ENCODE peak calls at places on chromosome 2, in five cellular contexts. E, L, N, F and K are unnamed samples.
A peak's percentile ranks its signal among the peaks of the same experiment; 100 is the strongest.

GRCh38 chr2:163368655-163369054 is 367.2 kb downstream of the FIGN start:
- DNase-seq in E (no peak), L (no peak), N (no peak), F (no peak), K (no peak)

GRCh38 chr2:137952586-137953129 is 11.6 kb upstream of the HNMT start:
- DNase-seq in E (no peak), L (no peak), N (no peak), F (peak; percentile 43), K (no peak)

GRCh38 chr2:45013229-45014015 is 4.2 kb upstream of the SIX2 start:
- DNase-seq in E (peak; percentile 42), L (no peak), N (no peak), F (no peak), K (no peak)

GRCh38 chr2:233862261-233862768 is 5.9 kb downstream of the MSL3B start:
- DNase-seq in E (no peak), L (no peak), N (no peak), F (no peak), K (no peak)

GRCh38 chr2:231425811-231426703 is 30.5 kb downstream of the B3GNT7 start:
- DNase-seq in E (no peak), L (no peak), N (no peak), F (no peak), K (no peak)

GRCh38 chr2:217996345-217996744 is 6.5 kb downstream of the TNS1 start:
- DNase-seq in E (no peak), L (no peak), N (peak; percentile 13), F (no peak), K (no peak)

GRCh38 chr2:104766683-104767082 is 87.2 kb upstream of the POU3F3 start:
- DNase-seq in E (no peak), L (no peak), N (no peak), F (no peak), K (no peak)

GRCh38 chr2:103792039-103792438 is 1030.2 kb downstream of the TMEM182 start:
- DNase-seq in E (no peak), L (no peak), N (no peak), F (no peak), K (no peak)

GRCh38 chr2:120661551-120661950 is 74.1 kb upstream of the GLI2 start:
- DNase-seq in E (no peak), L (no peak), N (no peak), F (no peak), K (no peak)

GRCh38 chr2:127407661-127408003 is 10.6 kb upstream of the PROC start:
- DNase-seq in E (no peak), L (no peak), N (no peak), F (no peak), K (no peak)

GRCh38 chr2:241867776-241868420 is 1.6 kb upstream of the RTP5 start:
- DNase-seq in E (peak; percentile 42), L (no peak), N (no peak), F (no peak), K (no peak)

GRCh38 chr2:113212245-113213060 is 38.7 kb downstream of the PSD4 start:
- DNase-seq in E (peak; percentile 72), L (peak; percentile 35), N (no peak), F (no peak), K (no peak)

GRCh38 chr2:103781401-103781800 is 1019.6 kb downstream of the TMEM182 start:
- DNase-seq in E (no peak), L (no peak), N (no peak), F (no peak), K (no peak)

GRCh38 chr2:182650704-182651103 is 65.4 kb upstream of the DNAJC10 start:
- DNase-seq in E (peak; percentile 16), L (peak; percentile 28), N (no peak), F (no peak), K (peak; percentile 40)

GRCh38 chr2:98829586-98830270 is 98.8 kb upstream of the MGAT4A start:
- DNase-seq in E (no peak), L (no peak), N (no peak), F (no peak), K (no peak)

GRCh38 chr2:109467701-109468100 is 146.1 kb downstream of the SEPTIN10 start:
- DNase-seq in E (peak; percentile 57), L (no peak), N (no peak), F (no peak), K (no peak)

GRCh38 chr2:227324671-227325055 is 388 bp upstream of the MFF start:
- DNase-seq in E (peak; percentile 64), L (no peak), N (peak; percentile 8), F (no peak), K (peak; percentile 16)

GRCh38 chr2:107556038-107556627 is 270.6 kb upstream of the RGPD4 start:
- DNase-seq in E (no peak), L (no peak), N (no peak), F (no peak), K (no peak)

GRCh38 chr2:206915136-206915535 is 24.2 kb upstream of the CPO start:
- DNase-seq in E (no peak), L (peak; percentile 6), N (no peak), F (no peak), K (peak; percentile 68)

GRCh38 chr2:223635080-223635479 is 32.9 kb upstream of the SCG2 start:
- DNase-seq in E (no peak), L (no peak), N (no peak), F (no peak), K (no peak)

GRCh38 chr2:154706660-154707059 is 8.2 kb downstream of the KCNJ3 start:
- DNase-seq in E (no peak), L (no peak), N (no peak), F (no peak), K (no peak)

GRCh38 chr2:48541696-48542389 is 11.9 kb downstream of the STON1 start:
- DNase-seq in E (peak; percentile 32), L (no peak), N (no peak), F (no peak), K (no peak)

GRCh38 chr2:120447122-120447785 is 101.3 kb downstream of the INHBB start:
- DNase-seq in E (no peak), L (no peak), N (no peak), F (no peak), K (no peak)

GRCh38 chr2:237306787-237307170 is 107.2 kb downstream of the COL6A3 start:
- DNase-seq in E (no peak), L (no peak), N (no peak), F (no peak), K (no peak)

GRCh38 chr2:21996339-21996738 is 872.6 kb downstream of the TDRD15 start:
- DNase-seq in E (no peak), L (no peak), N (no peak), F (no peak), K (no peak)

GRCh38 chr2:60710707-60711106 is 45.4 kb upstream of the PAPOLG start:
- DNase-seq in E (no peak), L (no peak), N (no peak), F (no peak), K (no peak)

GRCh38 chr2:132033949-132034348 is 127.8 kb downstream of the ANKRD30BL start:
- DNase-seq in E (no peak), L (no peak), N (no peak), F (no peak), K (no peak)

GRCh38 chr2:132034646-132035045 is 127.1 kb downstream of the ANKRD30BL start:
- DNase-seq in E (no peak), L (no peak), N (no peak), F (no peak), K (no peak)

GRCh38 chr2:132033365-132033764 is 128.4 kb downstream of the ANKRD30BL start:
- DNase-seq in E (no peak), L (no peak), N (no peak), F (no peak), K (no peak)

GRCh38 chr2:132037527-132038178 is 124.1 kb downstream of the ANKRD30BL start:
- DNase-seq in E (peak; percentile 61), L (no peak), N (peak; percentile 9), F (no peak), K (no peak)

GRCh38 chr2:132038179-132038882 is 123.4 kb downstream of the ANKRD30BL start:
- DNase-seq in E (peak; percentile 30), L (no peak), N (peak; percentile 2), F (no peak), K (no peak)
- TF ChIP-seq ZBTB33 in E (no peak), L (no peak), N (no peak), F (no peak), K (no peak)

DNA sequence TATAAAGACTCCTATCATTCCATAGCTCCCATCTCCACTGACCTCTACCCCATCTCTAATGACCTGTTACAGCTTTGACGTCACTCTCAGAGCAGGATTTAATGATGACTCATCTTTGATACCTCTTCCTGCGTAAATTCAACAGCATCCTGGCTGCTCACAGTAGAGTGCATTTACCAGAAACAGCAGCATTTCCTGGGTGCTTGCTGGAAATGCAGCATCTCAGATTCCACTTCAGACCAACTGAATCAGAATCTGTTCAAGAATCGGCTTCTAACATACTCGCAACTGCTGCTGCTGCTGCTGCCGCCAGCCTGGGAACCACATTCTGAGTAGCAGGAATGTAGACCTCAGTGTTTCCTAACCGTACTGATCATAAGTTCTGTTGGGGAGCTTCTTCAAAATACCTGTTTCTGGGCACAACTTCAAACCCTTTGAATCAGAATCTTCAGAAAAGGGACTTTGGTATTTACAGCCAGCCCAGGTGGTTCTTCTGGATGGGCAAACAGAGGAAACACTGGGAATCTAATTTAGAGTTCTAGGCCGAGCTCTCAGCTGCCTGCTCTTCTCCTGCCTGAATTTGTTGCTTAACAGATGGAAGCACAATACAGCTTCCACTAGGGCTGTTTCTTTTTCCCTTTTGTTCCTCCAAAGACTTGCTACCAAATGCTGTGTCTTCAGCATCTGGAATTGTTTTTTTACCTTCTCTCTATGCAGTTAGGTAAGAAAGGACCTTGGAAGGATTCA is 241.4 kb downstream of the NCKAP5 start:
- DNase-seq in E (no peak), L (no peak), N (no peak), F (no peak), K (no peak)
- TF ChIP-seq ZBTB33 in E (no peak), L (no peak), N (no peak), F (no peak), K (no peak)

GRCh38 chr2:111694690-111695089 is 189.3 kb downstream of the ANAPC1 start:
- DNase-seq in E (no peak), L (no peak), N (no peak), F (no peak), K (no peak)
- TF ChIP-seq ZBTB33 in E (no peak), L (no peak), N (no peak), F (no peak), K (no peak)

GRCh38 chr2:191916826-191917225 is 69.9 kb upstream of the CAVIN2 start:
- DNase-seq in E (no peak), L (no peak), N (no peak), F (no peak), K (no peak)

GRCh38 chr2:191920502-191920901 is 73.6 kb upstream of the CAVIN2 start:
- DNase-seq in E (no peak), L (no peak), N (no peak), F (no peak), K (no peak)

GRCh38 chr2:191917967-191918651 is 71.2 kb upstream of the CAVIN2 start:
- DNase-seq in E (peak; percentile 52), L (no peak), N (no peak), F (no peak), K (no peak)

GRCh38 chr2:191915750-191916149 is 68.9 kb upstream of the CAVIN2 start:
- DNase-seq in E (no peak), L (no peak), N (no peak), F (no peak), K (no peak)

DNA sequence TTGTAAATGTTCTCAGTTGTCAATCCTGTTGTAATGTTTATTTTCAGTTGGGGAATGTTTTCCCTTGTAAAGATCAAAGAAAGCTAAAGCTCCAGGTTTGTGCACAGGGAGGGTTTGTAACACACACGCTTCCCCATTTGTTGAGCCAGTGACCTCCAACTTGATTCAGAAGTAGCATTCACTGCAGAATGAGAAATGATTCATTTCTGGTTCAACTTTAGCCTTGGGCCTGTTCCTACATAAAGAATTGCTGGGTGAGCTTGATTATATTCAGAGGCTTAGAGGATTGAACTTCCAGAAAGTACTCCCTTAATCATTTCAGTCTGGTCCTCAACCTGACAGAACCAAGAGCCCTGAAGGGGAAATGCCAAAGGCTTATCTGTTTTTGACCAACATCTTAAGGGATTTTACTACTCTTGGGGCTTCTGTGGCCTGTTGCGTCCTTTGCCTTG is 70.6 kb upstream of the CAVIN2 start:
- DNase-seq in E (no peak), L (peak; percentile 79), N (no peak), F (no peak), K (no peak)
- TF ChIP-seq ZBTB33 in E (no peak), L (no peak), N (no peak), F (no peak), K (no peak)